ENCODE peak calls at places on chromosomes 11 and 22, in four cellular contexts. O is SK-N-SH, F is heart left ventricle, S is Peyer's patch. C is an unnamed sample. For H3K4me1, the result is how much of the 10 kb centered on the place peaks cover.

GRCh38 chr11:120185678-120186407 is 25.0 kb upstream of the OAF start:
- DNase-seq in O (peak), F (no peak), S (peak), C (no peak)

GRCh38 chr11:16967347-16967662 is 46.9 kb downstream of the PLEKHA7 start:
- DNase-seq in O (no peak), F (no peak), S (no peak), C (no peak)

GRCh38 chr11:101466352-101466751 is 117.5 kb downstream of the TRPC6 start:
- DNase-seq in O (no peak), F (no peak), S (no peak), C (no peak)

GRCh38 chr11:1234054-1234720 is 11.3 kb downstream of the MUC5B start:
- DNase-seq in O (peak), F (peak), S (no peak), C (no peak)

GRCh38 chr22:27820896-27821866 is 19.6 kb upstream of the MN1 start:
- DNase-seq in O (peak), F (no peak), S (no peak), C (no peak)

GRCh38 chr11:36427876-36428275 is 82.2 kb downstream of the TRAF6 start:
- DNase-seq in O (no peak), F (no peak), S (no peak), C (no peak)

GRCh38 chr11:62708423-62709261 is 1.2 kb downstream of the GNG3 start:
- DNase-seq in O (no peak), F (no peak), S (peak), C (no peak)

GRCh38 chr11:134360050-134360835 is 28.5 kb downstream of the GLB1L2 start:
- DNase-seq in O (peak), F (peak), S (peak), C (no peak)

GRCh38 chr22:20438678-20439492 is 1.3 kb upstream of the SCARF2 start:
- DNase-seq in O (peak), F (no peak), S (peak), C (no peak)
- TF ChIP-seq CTCF in O (peak), F (peak), S (no peak), C (no peak)

GRCh38 chr11:67452141-67452952 is at the start of gene GPR152:
- DNase-seq in O (no peak), F (peak), S (peak), C (no peak)

GRCh38 chr11:67451658-67451976 is 912 bp downstream of the GPR152 start:
- DNase-seq in O (no peak), F (no peak), S (no peak), C (no peak)

GRCh38 chr11:67450796-67451657 is 1.5 kb downstream of the GPR152 start:
- DNase-seq in O (no peak), F (no peak), S (no peak), C (no peak)

GRCh38 chr11:67448220-67448609 is 4.3 kb downstream of the GPR152 start:
- DNase-seq in O (no peak), F (no peak), S (no peak), C (no peak)

DNA sequence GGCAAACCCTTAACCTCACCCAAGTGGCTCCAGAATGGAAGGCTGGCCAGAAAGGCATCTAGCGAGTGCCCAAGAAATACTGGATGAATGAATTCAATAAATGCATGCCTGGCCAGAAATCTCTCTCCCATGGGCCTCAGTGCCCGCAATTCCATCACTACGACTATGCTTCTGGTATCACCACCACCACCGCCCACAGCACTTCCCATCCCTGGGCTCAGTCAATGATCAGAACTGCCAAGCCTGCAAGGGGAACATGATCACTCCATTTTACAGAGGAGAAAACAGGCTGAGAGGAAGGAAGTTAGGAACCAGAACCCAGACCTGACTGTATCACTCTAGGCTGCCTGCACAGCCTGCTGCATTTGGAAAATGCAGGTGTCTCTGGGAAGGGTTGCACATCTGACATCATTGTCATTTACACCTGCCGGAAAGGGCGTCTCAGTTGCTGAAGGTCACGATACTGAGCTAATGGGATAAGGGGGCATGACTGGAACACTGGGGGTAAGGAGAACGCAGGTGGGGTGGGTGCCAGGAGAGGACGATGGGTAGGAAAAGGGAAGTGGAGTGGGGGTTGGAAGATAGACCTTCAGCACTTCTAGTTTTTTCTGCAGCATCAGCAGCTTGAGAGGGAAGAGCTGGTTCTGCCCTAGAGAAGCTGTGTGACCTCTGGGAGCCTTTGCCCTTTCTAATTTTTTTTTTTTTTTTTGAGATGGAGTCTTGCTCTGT is 3.2 kb downstream of the GPR152 start:
- DNase-seq in O (no peak), F (no peak), S (no peak), C (no peak)
- H3K4me1 ChIP-seq in O (under half), F (under half), S (under half), C (under half)

DNA sequence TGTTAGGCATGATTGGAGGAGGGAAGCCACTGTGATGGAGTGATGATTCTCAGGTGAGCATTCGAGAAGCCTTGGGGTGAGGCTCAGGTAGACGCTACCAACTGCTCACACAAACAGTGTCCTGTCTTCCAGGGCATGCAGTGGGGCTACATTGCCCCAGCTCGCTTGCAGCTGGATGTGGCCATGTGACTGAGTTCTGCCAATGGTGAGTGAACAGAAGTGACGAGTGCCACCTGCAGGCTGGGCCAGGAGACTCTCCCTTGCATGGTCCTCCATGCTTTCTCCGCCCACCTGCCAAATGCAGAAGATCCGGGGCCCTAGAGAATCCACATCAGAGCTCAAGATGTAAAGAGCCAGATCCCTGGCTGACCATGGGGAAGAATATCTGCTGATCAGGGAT is 195.9 kb downstream of the BCR start:
- DNase-seq in O (no peak), F (no peak), S (peak), C (no peak)
- TF ChIP-seq CTCF in O (no peak), F (no peak), S (peak), C (peak)

DNA sequence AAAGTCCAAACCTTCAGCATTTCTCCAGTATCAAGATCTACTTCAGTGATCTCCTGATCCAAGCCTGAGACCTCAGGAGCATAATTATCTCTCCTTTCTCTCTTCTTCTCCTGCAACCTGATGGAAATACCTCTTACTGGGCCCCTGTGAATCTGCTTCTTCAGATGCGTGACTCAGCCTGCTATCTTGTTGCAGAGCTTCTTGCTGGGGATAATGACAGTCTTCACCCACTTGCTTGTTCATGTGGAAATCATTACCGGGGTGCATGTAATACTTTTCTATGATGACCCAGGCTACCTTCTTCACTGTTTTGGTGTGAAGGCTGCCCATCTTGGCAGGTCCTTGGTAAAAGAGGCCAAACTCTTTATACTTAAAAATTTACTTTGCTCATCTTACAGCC is 140.0 kb upstream of the POU2AF2 start:
- DNase-seq in O (no peak), F (no peak), S (no peak), C (no peak)
- H3K4me1 ChIP-seq in O (under half), F (under half), S (under half), C (under half)